ENCODE peak calls at places on chromosomes 7 and 10, in four cellular contexts. One of them, this sample, is unnamed.

GRCh38 chr7:152597514-152597913 is 78.4 kb downstream of the XRCC2 start:
- DNase-seq in stimulated activated CD4-positive, alpha-beta T cell treated with anti-CD3 and anti-CD28 coated beads, Interleukin-15, amount 100 ng/mL, for 1 hour: no peak
- DNase-seq in body of pancreas: no peak
- DNase-seq in CD4-positive, CD25-positive, alpha-beta regulatory T cell: no peak
- DNase-seq in this sample: no peak

GRCh38 chr10:102254426-102254825 is 9.1 kb downstream of the GBF1 start:
- DNase-seq in stimulated activated CD4-positive, alpha-beta T cell treated with anti-CD3 and anti-CD28 coated beads, Interleukin-15, amount 100 ng/mL, for 1 hour: no peak
- DNase-seq in body of pancreas: no peak
- DNase-seq in CD4-positive, CD25-positive, alpha-beta regulatory T cell: no peak
- DNase-seq in this sample: no peak

GRCh38 chr7:55021951-55022617 is 3.3 kb downstream of the EGFR start:
- DNase-seq in stimulated activated CD4-positive, alpha-beta T cell treated with anti-CD3 and anti-CD28 coated beads, Interleukin-15, amount 100 ng/mL, for 1 hour: no peak
- DNase-seq in body of pancreas: no peak
- DNase-seq in CD4-positive, CD25-positive, alpha-beta regulatory T cell: no peak
- DNase-seq in this sample: no peak

GRCh38 chr7:22275574-22276150 is 81.3 kb downstream of the RAPGEF5 start:
- DNase-seq in stimulated activated CD4-positive, alpha-beta T cell treated with anti-CD3 and anti-CD28 coated beads, Interleukin-15, amount 100 ng/mL, for 1 hour: no peak
- DNase-seq in body of pancreas: no peak
- DNase-seq in CD4-positive, CD25-positive, alpha-beta regulatory T cell: no peak
- DNase-seq in this sample: no peak

GRCh38 chr7:82726038-82726800 is 282.6 kb upstream of the CACNA2D1 start:
- DNase-seq in stimulated activated CD4-positive, alpha-beta T cell treated with anti-CD3 and anti-CD28 coated beads, Interleukin-15, amount 100 ng/mL, for 1 hour: no peak
- DNase-seq in body of pancreas: no peak
- DNase-seq in CD4-positive, CD25-positive, alpha-beta regulatory T cell: no peak
- DNase-seq in this sample: no peak

GRCh38 chr7:159061209-159061608 is 83.5 kb downstream of the VIPR2 start:
- DNase-seq in stimulated activated CD4-positive, alpha-beta T cell treated with anti-CD3 and anti-CD28 coated beads, Interleukin-15, amount 100 ng/mL, for 1 hour: no peak
- DNase-seq in body of pancreas: no peak
- DNase-seq in CD4-positive, CD25-positive, alpha-beta regulatory T cell: no peak
- DNase-seq in this sample: no peak

GRCh38 chr10:20248309-20248708 is 432.1 kb downstream of the PLXDC2 start:
- DNase-seq in stimulated activated CD4-positive, alpha-beta T cell treated with anti-CD3 and anti-CD28 coated beads, Interleukin-15, amount 100 ng/mL, for 1 hour: no peak
- DNase-seq in body of pancreas: no peak
- DNase-seq in CD4-positive, CD25-positive, alpha-beta regulatory T cell: no peak
- DNase-seq in this sample: no peak

GRCh38 chr7:100745184-100745583 is 11.8 kb downstream of the ZAN start:
- DNase-seq in stimulated activated CD4-positive, alpha-beta T cell treated with anti-CD3 and anti-CD28 coated beads, Interleukin-15, amount 100 ng/mL, for 1 hour: no peak
- DNase-seq in body of pancreas: peak
- DNase-seq in CD4-positive, CD25-positive, alpha-beta regulatory T cell: peak
- DNase-seq in this sample: no peak

GRCh38 chr10:13536674-13537366 is 8.0 kb upstream of the BEND7 start:
- DNase-seq in stimulated activated CD4-positive, alpha-beta T cell treated with anti-CD3 and anti-CD28 coated beads, Interleukin-15, amount 100 ng/mL, for 1 hour: no peak
- DNase-seq in body of pancreas: peak
- DNase-seq in CD4-positive, CD25-positive, alpha-beta regulatory T cell: no peak
- DNase-seq in this sample: peak

GRCh38 chr7:100867040-100867795 is at the start of gene TRIP6:
- DNase-seq in stimulated activated CD4-positive, alpha-beta T cell treated with anti-CD3 and anti-CD28 coated beads, Interleukin-15, amount 100 ng/mL, for 1 hour: no peak
- DNase-seq in body of pancreas: peak
- DNase-seq in CD4-positive, CD25-positive, alpha-beta regulatory T cell: peak
- DNase-seq in this sample: no peak

GRCh38 chr10:118256825-118257570 is 85.1 kb downstream of the FAM204A start:
- DNase-seq in stimulated activated CD4-positive, alpha-beta T cell treated with anti-CD3 and anti-CD28 coated beads, Interleukin-15, amount 100 ng/mL, for 1 hour: no peak
- DNase-seq in body of pancreas: no peak
- DNase-seq in CD4-positive, CD25-positive, alpha-beta regulatory T cell: no peak
- DNase-seq in this sample: no peak

GRCh38 chr10:95196053-95196452 is 2.0 kb downstream of the ACSM6 start:
- DNase-seq in stimulated activated CD4-positive, alpha-beta T cell treated with anti-CD3 and anti-CD28 coated beads, Interleukin-15, amount 100 ng/mL, for 1 hour: no peak
- DNase-seq in body of pancreas: peak
- DNase-seq in CD4-positive, CD25-positive, alpha-beta regulatory T cell: no peak
- DNase-seq in this sample: no peak

GRCh38 chr7:36746347-36746746 is 22.1 kb upstream of the AOAH start:
- DNase-seq in stimulated activated CD4-positive, alpha-beta T cell treated with anti-CD3 and anti-CD28 coated beads, Interleukin-15, amount 100 ng/mL, for 1 hour: no peak
- DNase-seq in body of pancreas: peak
- DNase-seq in CD4-positive, CD25-positive, alpha-beta regulatory T cell: no peak
- DNase-seq in this sample: no peak

GRCh38 chr10:29860159-29860558 is 199.2 kb downstream of the JCAD start:
- DNase-seq in stimulated activated CD4-positive, alpha-beta T cell treated with anti-CD3 and anti-CD28 coated beads, Interleukin-15, amount 100 ng/mL, for 1 hour: no peak
- DNase-seq in body of pancreas: no peak
- DNase-seq in CD4-positive, CD25-positive, alpha-beta regulatory T cell: no peak
- DNase-seq in this sample: no peak

GRCh38 chr7:103466814-103467213 is 20.8 kb upstream of the SLC26A5 start:
- DNase-seq in stimulated activated CD4-positive, alpha-beta T cell treated with anti-CD3 and anti-CD28 coated beads, Interleukin-15, amount 100 ng/mL, for 1 hour: no peak
- DNase-seq in body of pancreas: no peak
- DNase-seq in CD4-positive, CD25-positive, alpha-beta regulatory T cell: no peak
- DNase-seq in this sample: no peak

GRCh38 chr10:69757553-69758309 is 44.0 kb upstream of the COL13A1 start:
- DNase-seq in stimulated activated CD4-positive, alpha-beta T cell treated with anti-CD3 and anti-CD28 coated beads, Interleukin-15, amount 100 ng/mL, for 1 hour: no peak
- DNase-seq in body of pancreas: peak
- DNase-seq in CD4-positive, CD25-positive, alpha-beta regulatory T cell: no peak
- DNase-seq in this sample: no peak

GRCh38 chr10:99520040-99520803 is 12.5 kb upstream of the NKX2-3 start:
- DNase-seq in stimulated activated CD4-positive, alpha-beta T cell treated with anti-CD3 and anti-CD28 coated beads, Interleukin-15, amount 100 ng/mL, for 1 hour: no peak
- DNase-seq in body of pancreas: no peak
- DNase-seq in CD4-positive, CD25-positive, alpha-beta regulatory T cell: no peak
- DNase-seq in this sample: no peak

GRCh38 chr7:1248077-1248458 is 15.4 kb downstream of the UNCX start:
- DNase-seq in stimulated activated CD4-positive, alpha-beta T cell treated with anti-CD3 and anti-CD28 coated beads, Interleukin-15, amount 100 ng/mL, for 1 hour: no peak
- DNase-seq in body of pancreas: no peak
- DNase-seq in CD4-positive, CD25-positive, alpha-beta regulatory T cell: no peak
- DNase-seq in this sample: no peak

GRCh38 chr10:66467042-66467441 is 458.8 kb upstream of the LRRTM3 start:
- DNase-seq in stimulated activated CD4-positive, alpha-beta T cell treated with anti-CD3 and anti-CD28 coated beads, Interleukin-15, amount 100 ng/mL, for 1 hour: no peak
- DNase-seq in body of pancreas: no peak
- DNase-seq in CD4-positive, CD25-positive, alpha-beta regulatory T cell: no peak
- DNase-seq in this sample: no peak

GRCh38 chr10:1148855-1149620 is 92.9 kb downstream of the WDR37 start:
- DNase-seq in stimulated activated CD4-positive, alpha-beta T cell treated with anti-CD3 and anti-CD28 coated beads, Interleukin-15, amount 100 ng/mL, for 1 hour: no peak
- DNase-seq in body of pancreas: no peak
- DNase-seq in CD4-positive, CD25-positive, alpha-beta regulatory T cell: no peak
- DNase-seq in this sample: no peak

GRCh38 chr10:110269641-110270318 is 34.9 kb downstream of the SMNDC1 start:
- DNase-seq in stimulated activated CD4-positive, alpha-beta T cell treated with anti-CD3 and anti-CD28 coated beads, Interleukin-15, amount 100 ng/mL, for 1 hour: no peak
- DNase-seq in body of pancreas: peak
- DNase-seq in CD4-positive, CD25-positive, alpha-beta regulatory T cell: no peak
- DNase-seq in this sample: no peak

GRCh38 chr7:51021906-51022570 is 239.3 kb upstream of the GRB10 start:
- DNase-seq in stimulated activated CD4-positive, alpha-beta T cell treated with anti-CD3 and anti-CD28 coated beads, Interleukin-15, amount 100 ng/mL, for 1 hour: no peak
- DNase-seq in body of pancreas: no peak
- DNase-seq in CD4-positive, CD25-positive, alpha-beta regulatory T cell: no peak
- DNase-seq in this sample: no peak